ENCODE peak calls at places on chromosomes 2 and 18, in five cellular contexts. F is OCI-LY7, C is non-pigmented ciliary epithelial cell, T is endothelial cell, S is activated T-cell treated with anti-CD3 and anti-CD28 coated beads for 1 hour. D is an unnamed sample.

GRCh38 chr2:73202156-73203054 is at the start of gene NOTO:
- DNase-seq in F (no peak), C (no peak), T (peak), S (no peak), D (no peak)

GRCh38 chr2:241417626-241418025 is 61.5 kb downstream of the FARP2 start:
- DNase-seq in F (no peak), C (no peak), T (no peak), S (no peak), D (no peak)

GRCh38 chr18:659597-659996 is 2.1 kb downstream of the TYMS start:
- DNase-seq in F (no peak), C (no peak), T (no peak), S (no peak), D (no peak)

GRCh38 chr18:59087391-59087790 is 52.3 kb upstream of the SEC11C start:
- DNase-seq in F (no peak), C (no peak), T (no peak), S (no peak), D (peak)

GRCh38 chr18:34540897-34541296 is 169.2 kb upstream of the DTNA start:
- DNase-seq in F (no peak), C (no peak), T (no peak), S (no peak), D (no peak)

GRCh38 chr18:36321636-36322407 is 24.3 kb downstream of the FHOD3 start:
- DNase-seq in F (no peak), C (no peak), T (no peak), S (no peak), D (no peak)

GRCh38 chr2:6290626-6291025 is 575.1 kb downstream of the CMPK2 start:
- DNase-seq in F (no peak), C (no peak), T (no peak), S (no peak), D (no peak)

GRCh38 chr2:85852078-85852790 is 36.6 kb downstream of the ST3GAL5 start:
- DNase-seq in F (no peak), C (no peak), T (no peak), S (no peak), D (no peak)

GRCh38 chr18:11005528-11005927 is 143.8 kb downstream of the PIEZO2 start:
- DNase-seq in F (no peak), C (no peak), T (no peak), S (no peak), D (no peak)

GRCh38 chr2:40200516-40200915 is 251.4 kb downstream of the SLC8A1 start:
- DNase-seq in F (no peak), C (no peak), T (no peak), S (no peak), D (no peak)

GRCh38 chr2:138373993-138374408 is 127.6 kb upstream of the SPOPL start:
- DNase-seq in F (peak), C (no peak), T (no peak), S (no peak), D (peak)

GRCh38 chr2:212145111-212145510 is 393.5 kb downstream of the ERBB4 start:
- DNase-seq in F (no peak), C (peak), T (no peak), S (no peak), D (no peak)

GRCh38 chr2:45728458-45728942 is 77.0 kb downstream of the PRKCE start:
- DNase-seq in F (peak), C (no peak), T (no peak), S (no peak), D (no peak)

GRCh38 chr18:59459352-59460059 is 100.4 kb upstream of the LMAN1 start:
- DNase-seq in F (peak), C (peak), T (no peak), S (no peak), D (peak)

GRCh38 chr2:60979231-60979630 is 38.3 kb upstream of the PEX13 start:
- DNase-seq in F (peak), C (no peak), T (no peak), S (no peak), D (no peak)

GRCh38 chr2:43948370-43948769 is 47.4 kb downstream of the LRPPRC start:
- DNase-seq in F (no peak), C (no peak), T (no peak), S (no peak), D (no peak)